ENCODE peak calls at places on chromosomes 4 and X, in eight cellular contexts. F is effector memory CD4-positive, alpha-beta T cell; N is lung; O is aorta; M is esophagus squamous epithelium; X is IMR-90; R is psoas muscle; P is tibial artery. E is an unnamed sample.

GRCh38 chrX:130592204-130592603 is 190.4 kb downstream of the RBMX2 start:
- DNase-seq in X (no peak), N (no peak), P (no peak), O (no peak), F (no peak), M (no peak), R (no peak), E (no peak)

GRCh38 chr4:13484045-13484748 is at the start of gene RAB28:
- DNase-seq in O (peak; percentile 98), R (peak; percentile 97), M (peak; percentile 77), N (peak; percentile 94), F (peak; percentile 77), X (peak; percentile 93), P (peak; percentile 94), E (peak; percentile 98)

GRCh38 chr4:26032572-26033320 is 118.7 kb downstream of the SMIM20 start:
- DNase-seq in P (peak; percentile 40), X (peak; percentile 91), M (no peak), O (no peak), R (no peak), N (no peak), F (no peak), E (peak; percentile 92)

GRCh38 chr4:153748378-153748777 is 11.4 kb downstream of the RNF175 start:
- DNase-seq in O (peak; percentile 79), F (no peak), M (no peak), R (no peak), X (peak; percentile 38), N (no peak), P (peak; percentile 73), E (peak; percentile 80)

GRCh38 chrX:69285401-69285871 is 120.2 kb upstream of the PJA1 start:
- DNase-seq in N (no peak), M (no peak), F (no peak), O (no peak), R (peak; percentile 66), X (no peak), P (peak; percentile 21), E (no peak)

GRCh38 chrX:109362101-109362500 is 119.8 kb downstream of the GUCY2F start:
- DNase-seq in F (no peak), M (no peak), O (no peak), R (no peak), N (no peak), P (no peak), X (no peak), E (no peak)

GRCh38 chr4:1624519-1624910 is 59.6 kb downstream of the FAM53A start:
- DNase-seq in N (no peak), R (no peak), P (no peak), X (no peak), F (no peak), M (no peak), O (no peak), E (no peak)

GRCh38 chrX:68504237-68504636 is 5.4 kb downstream of the YIPF6 start:
- DNase-seq in N (no peak), F (peak; percentile 24), M (no peak), X (peak; percentile 93), P (no peak), R (no peak), O (no peak), E (peak; percentile 71)

GRCh38 chr4:46505131-46505530 is 115.2 kb upstream of the GABRA2 start:
- DNase-seq in X (no peak), F (no peak), N (no peak), O (no peak), P (no peak), R (no peak), M (no peak), E (no peak)

GRCh38 chr4:78057135-78057599 is at the start of gene FRAS1:
- DNase-seq in F (no peak), P (no peak), X (no peak), R (peak; percentile 49), N (no peak), M (no peak), O (peak; percentile 74), E (peak; percentile 38)

GRCh38 chrX:40809210-40809609 is 73.9 kb upstream of the MED14 start:
- DNase-seq in P (no peak), O (no peak), M (no peak), F (no peak), N (no peak), X (peak; percentile 49), R (no peak), E (peak; percentile 9)

GRCh38 chrX:43881410-43882293 is 598 bp downstream of the MAOB start:
- DNase-seq in P (peak; percentile 37), N (no peak), R (peak; percentile 56), X (no peak), M (no peak), O (no peak), F (no peak), E (no peak)

GRCh38 chr4:9898596-9899345 is 117.3 kb downstream of the DRD5 start:
- DNase-seq in O (no peak), F (no peak), P (no peak), R (no peak), X (peak; percentile 16), M (no peak), N (peak; percentile 41), E (no peak)

GRCh38 chrX:78321809-78322208 is 5.6 kb downstream of the CYSLTR1 start:
- DNase-seq in X (no peak), M (no peak), R (no peak), F (no peak), O (no peak), P (peak; percentile 34), N (peak; percentile 52), E (no peak)

GRCh38 chrX:73965833-73966232 is 338.1 kb upstream of the ZCCHC13 start:
- DNase-seq in M (no peak), O (no peak), R (no peak), N (no peak), F (no peak), X (no peak), P (no peak), E (no peak)

GRCh38 chr4:1309261-1310010 is 19.7 kb downstream of the MAEA start:
- DNase-seq in M (peak; percentile 36), X (peak; percentile 94), P (peak; percentile 93), F (peak; percentile 49), O (peak; percentile 96), N (peak; percentile 92), R (peak; percentile 94), E (peak; percentile 91)

GRCh38 chr4:75561789-75562188 is 5.9 kb downstream of the ODAPH start:
- DNase-seq in N (peak; percentile 41), P (no peak), F (no peak), X (peak; percentile 7), O (no peak), R (no peak), M (no peak), E (no peak)

GRCh38 chrX:148500428-148501120 is at the start of gene AFF2:
- DNase-seq in F (peak; percentile 3), R (peak; percentile 57), M (no peak), P (no peak), X (no peak), N (peak; percentile 29), O (peak; percentile 78), E (peak; percentile 10)

GRCh38 chrX:97854071-97854470 is 970.4 kb downstream of the RPA4 start:
- DNase-seq in X (no peak), R (no peak), F (no peak), O (no peak), N (no peak), P (no peak), M (no peak), E (no peak)

GRCh38 chr4:164210377-164210776 is 543.6 kb upstream of the SMIM31 start:
- DNase-seq in F (no peak), N (no peak), O (no peak), P (no peak), X (peak; percentile 4), R (no peak), M (no peak), E (no peak)

GRCh38 chr4:85866508-85866907 is 391.6 kb downstream of the ARHGAP24 start:
- DNase-seq in R (no peak), N (no peak), O (no peak), F (no peak), M (no peak), P (no peak), X (no peak), E (no peak)

GRCh38 chr4:3342182-3342854 is 49.5 kb downstream of the RGS12 start:
- DNase-seq in M (no peak), P (no peak), X (peak; percentile 95), F (no peak), R (no peak), O (no peak), N (no peak), E (peak; percentile 81)
- H3K4me3 ChIP-seq in M (no peak overlapping the region), P (no peak overlapping the region), X (peak overlapping the region; percentile 20), F (no peak overlapping the region), R (no peak overlapping the region), O (no peak overlapping the region), N (no peak overlapping the region), E (peak overlapping the region; percentile 1)

GRCh38 chr4:15636818-15637217 is 18.3 kb downstream of the FBXL5 start:
- DNase-seq in O (no peak), P (no peak), R (no peak), N (no peak), F (no peak), M (no peak), X (no peak), E (no peak)
- H3K4me3 ChIP-seq in O (no peak overlapping the region), P (no peak overlapping the region), R (no peak overlapping the region), N (no peak overlapping the region), F (no peak overlapping the region), M (no peak overlapping the region), X (no peak overlapping the region), E (no peak overlapping the region)

GRCh38 chrX:11464360-11464759 is 171.1 kb downstream of the AMELX start:
- DNase-seq in F (no peak), P (no peak), N (no peak), X (no peak), M (no peak), R (no peak), O (no peak), E (no peak)

GRCh38 chrX:11464836-11465458 is 171.7 kb downstream of the AMELX start:
- DNase-seq in O (no peak), X (no peak), N (no peak), P (no peak), M (no peak), F (no peak), R (no peak), E (no peak)

GRCh38 chrX:11462136-11462535 is 168.9 kb downstream of the AMELX start:
- DNase-seq in F (no peak), N (no peak), O (no peak), P (no peak), X (peak; percentile 8), R (no peak), M (no peak), E (no peak)

GRCh38 chrX:11461181-11462001 is 168.2 kb downstream of the AMELX start:
- DNase-seq in F (no peak), P (no peak), N (no peak), X (peak; percentile 78), M (no peak), R (no peak), O (no peak), E (no peak)

DNA sequence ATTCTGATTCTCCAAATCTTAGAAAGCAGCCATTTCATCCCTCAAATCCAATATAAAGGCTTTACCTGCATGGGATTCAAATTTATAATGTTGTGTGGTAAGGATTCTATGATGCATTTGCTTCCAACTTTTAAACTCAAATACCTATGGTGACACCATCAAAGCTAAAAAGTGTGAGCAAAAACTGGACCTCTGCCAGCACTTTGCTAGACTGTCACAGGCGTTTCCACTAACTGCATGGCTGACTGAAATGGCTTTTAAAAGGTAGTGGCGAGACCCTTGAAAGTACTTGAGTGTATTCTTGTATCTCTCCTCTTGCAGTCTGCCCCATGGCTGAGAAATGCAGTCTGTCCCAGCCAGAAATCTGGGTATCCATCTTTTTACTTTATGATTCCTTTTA is 169.4 kb downstream of the AMELX start:
- DNase-seq in X (no peak), F (no peak), M (no peak), O (no peak), R (no peak), N (no peak), P (no peak), E (no peak)
- H3K4me3 ChIP-seq in X (no peak overlapping the region), F (no peak overlapping the region), M (no peak overlapping the region), O (no peak overlapping the region), R (no peak overlapping the region), N (no peak overlapping the region), P (no peak overlapping the region), E (no peak overlapping the region)

GRCh38 chr4:107853444-107854325 is 29.0 kb downstream of the SGMS2 start:
- DNase-seq in F (no peak), M (no peak), X (peak; percentile 72), P (no peak), R (no peak), O (no peak), N (no peak), E (no peak)
- H3K4me3 ChIP-seq in F (no peak overlapping the region), M (no peak overlapping the region), X (no peak overlapping the region), P (peak overlapping the region; percentile 2), R (peak overlapping the region; percentile 51), O (no peak overlapping the region), N (no peak overlapping the region), E (no peak overlapping the region)